ENCODE peak calls at places on chromosomes 11 and 22, in eight cellular contexts. X is CD4-positive, CD25-positive, alpha-beta regulatory T cell; A is heart left ventricle; U is adrenal gland; L is transverse colon; E is CD8-positive, alpha-beta memory T cell; O is endothelial cell of umbilical vein; H is heart right ventricle. Y is an unnamed sample. For H3K4me1, the result is how much of the 10 kb centered on the place peaks cover.

GRCh38 chr11:119016216-119017009 is 1.7 kb downstream of the RPS25 start:
- DNase-seq in H (no peak), A (no peak), L (no peak), O (no peak), U (no peak), E (no peak), X (no peak), Y (no peak)

GRCh38 chr11:65553301-65554001 is 4.7 kb downstream of the LTBP3 start:
- DNase-seq in O (no peak), A (no peak), U (no peak), L (peak), H (no peak), E (peak), X (peak), Y (no peak)

GRCh38 chr22:50270302-50271010 is at the start of gene MAPK11:
- DNase-seq in X (peak), U (peak), E (peak), O (peak), L (peak), H (peak), A (peak), Y (peak)

GRCh38 chr11:46391578-46392420 is at the start of gene CHRM4:
- DNase-seq in U (peak), L (peak), H (peak), O (peak), E (no peak), X (no peak), A (no peak), Y (peak)

GRCh38 chr22:36366291-36366708 is 21.5 kb downstream of the MYH9 start:
- DNase-seq in L (no peak), O (peak), A (no peak), U (no peak), X (no peak), H (no peak), E (peak), Y (no peak)

GRCh38 chr11:19800714-19801519 is 88.3 kb downstream of the NAV2 start:
- DNase-seq in X (no peak), H (no peak), E (no peak), U (no peak), A (no peak), L (no peak), O (no peak), Y (no peak)

GRCh38 chr11:103070142-103070541 is 21.8 kb downstream of the DCUN1D5 start:
- DNase-seq in O (peak), H (no peak), E (no peak), A (no peak), L (no peak), U (no peak), X (peak), Y (no peak)

GRCh38 chr11:26622201-26622600 is 50.1 kb upstream of the MUC15 start:
- DNase-seq in X (no peak), A (no peak), L (no peak), O (no peak), H (no peak), U (no peak), E (no peak), Y (no peak)

GRCh38 chr11:69106124-69106811 is 49.5 kb upstream of the SMIM38 start:
- DNase-seq in A (no peak), U (no peak), L (no peak), H (no peak), O (peak), E (no peak), X (no peak), Y (peak)

GRCh38 chr11:18522388-18522787 is 4.4 kb downstream of the TSG101 start:
- DNase-seq in X (peak), O (no peak), H (no peak), L (no peak), U (no peak), E (no peak), A (no peak), Y (no peak)

GRCh38 chr11:134615041-134615615 is 203.1 kb upstream of the B3GAT1 start:
- DNase-seq in A (no peak), U (no peak), O (no peak), X (no peak), E (no peak), L (no peak), H (no peak), Y (no peak)

GRCh38 chr11:134613646-134614045 is 201.6 kb upstream of the B3GAT1 start:
- DNase-seq in H (no peak), E (no peak), U (no peak), X (no peak), A (no peak), L (no peak), O (no peak), Y (no peak)

GRCh38 chr11:134614141-134614540 is 202.1 kb upstream of the B3GAT1 start:
- DNase-seq in E (no peak), H (no peak), X (no peak), U (no peak), A (no peak), O (no peak), L (no peak), Y (no peak)

GRCh38 chr11:134617360-134617759 is 205.3 kb upstream of the B3GAT1 start:
- DNase-seq in L (no peak), O (no peak), U (no peak), H (no peak), A (no peak), E (no peak), X (no peak), Y (no peak)

GRCh38 chr11:134616048-134616447 is 204.0 kb upstream of the B3GAT1 start:
- DNase-seq in A (no peak), X (no peak), O (no peak), E (no peak), U (no peak), H (no peak), L (no peak), Y (no peak)
- H3K4me3 ChIP-seq in A (no peak), X (no peak), O (no peak), E (no peak), U (no peak), H (no peak), L (no peak), Y (no peak)

DNA sequence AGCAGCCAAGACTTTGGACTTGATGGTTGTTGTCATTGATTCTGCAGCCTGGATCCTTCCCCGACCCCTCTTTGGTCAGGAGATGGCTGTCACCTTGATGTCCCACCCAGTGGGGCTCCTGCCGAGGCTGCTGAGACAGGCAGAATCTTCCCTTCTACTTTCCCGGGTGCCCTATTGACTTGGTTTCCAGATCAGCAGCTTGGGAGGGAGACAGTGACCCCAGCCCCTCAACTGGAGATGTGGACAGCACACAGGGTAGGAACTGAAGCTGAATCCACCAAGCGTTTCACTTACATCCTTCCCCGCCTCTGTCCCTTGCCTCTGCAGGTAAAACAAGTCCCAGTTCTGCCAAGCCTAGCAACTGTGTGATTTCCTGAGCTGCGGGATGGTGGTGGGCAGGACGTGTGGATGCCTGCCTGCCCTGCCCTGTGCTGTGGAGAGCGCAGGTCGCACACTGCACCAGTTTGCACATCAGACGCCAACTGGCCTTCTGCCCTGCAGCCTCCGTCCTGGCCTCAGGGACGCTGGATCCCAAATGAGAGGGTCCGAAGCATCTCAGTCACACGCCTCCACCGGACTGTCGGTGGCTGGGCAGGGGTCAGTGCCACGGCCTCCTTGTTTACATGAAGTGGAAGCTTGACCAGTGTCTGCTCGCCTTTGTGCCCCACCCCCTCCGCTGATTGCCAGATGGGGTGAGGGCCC is 34.6 kb downstream of the FAM83F start:
- DNase-seq in O (no peak), X (no peak), H (no peak), E (no peak), U (no peak), L (no peak), A (no peak), Y (no peak)
- H3K4me1 ChIP-seq in O (under half), X (under half), H (under half), E (under half), U (under half), L (under half), A (under half), Y (under half)

GRCh38 chr22:28801845-28802594 is 1.7 kb upstream of the XBP1 start:
- DNase-seq in X (no peak), A (no peak), U (no peak), E (no peak), L (peak), O (peak), H (no peak), Y (no peak)
- H3K4me3 ChIP-seq in X (peak), A (no peak), U (no peak), E (peak), L (peak), O (no peak), H (peak), Y (peak)

GRCh38 chr11:94731921-94732601 is 36.1 kb upstream of the AMOTL1 start:
- DNase-seq in O (peak), U (peak), X (no peak), H (no peak), L (no peak), A (no peak), E (no peak), Y (no peak)
- H3K4me1 ChIP-seq in O (under half), U (under half), X (under half), H (under half), L (under half), A (under half), E (under half), Y (under half)

GRCh38 chr22:20742764-20743163 is 31.1 kb upstream of the SERPIND1 start:
- DNase-seq in O (no peak), A (no peak), H (no peak), E (no peak), U (no peak), X (no peak), L (no peak), Y (no peak)

GRCh38 chr22:20745177-20745576 is 28.7 kb upstream of the SERPIND1 start:
- DNase-seq in E (no peak), H (no peak), X (no peak), O (no peak), L (no peak), A (no peak), U (no peak), Y (no peak)

GRCh38 chr22:20741634-20742581 is 32.0 kb upstream of the SERPIND1 start:
- DNase-seq in U (peak), A (no peak), O (peak), H (no peak), E (peak), L (peak), X (peak), Y (no peak)

GRCh38 chr22:20746466-20747189 is 27.3 kb upstream of the SERPIND1 start:
- DNase-seq in H (no peak), E (no peak), X (no peak), U (no peak), O (no peak), L (no peak), A (no peak), Y (no peak)

DNA sequence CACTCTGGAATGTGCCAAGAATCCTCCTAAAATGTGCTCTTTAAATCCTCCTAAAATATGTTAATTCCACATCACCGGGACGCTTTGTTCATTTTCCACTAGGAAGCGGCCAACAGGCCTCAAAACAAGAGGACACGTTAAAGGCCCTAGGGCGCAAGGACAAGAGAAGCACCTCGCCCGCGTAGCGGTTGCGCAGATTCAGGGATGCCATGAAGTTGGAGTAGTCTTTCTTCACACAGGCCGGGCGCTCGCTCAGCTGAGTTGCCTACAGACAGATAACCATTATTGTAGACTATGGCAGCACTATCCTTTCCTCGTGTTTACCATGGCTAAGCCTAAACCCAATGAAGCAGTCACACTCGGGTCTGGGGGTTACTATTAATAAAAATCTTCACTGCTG is 29.5 kb upstream of the SERPIND1 start:
- DNase-seq in A (no peak), U (no peak), H (no peak), X (no peak), O (no peak), L (no peak), E (no peak), Y (no peak)
- H3K4me3 ChIP-seq in A (no peak), U (no peak), H (no peak), X (no peak), O (no peak), L (no peak), E (no peak), Y (no peak)

GRCh38 chr11:31797227-31798056 is 13.7 kb downstream of the PAX6 start:
- DNase-seq in A (no peak), L (no peak), O (no peak), H (no peak), U (no peak), X (no peak), E (no peak), Y (no peak)
- H3K4me1 ChIP-seq in A (under half), L (under half), O (under half), H (under half), U (under half), X (under half), E (under half), Y (under half)